ENCODE peak calls at places on chromosomes 11 and 22, in eight cellular contexts. B, C, L, Z, X, O, P and Y are unnamed samples.

GRCh38 chr11:507727-508515 is 879 bp upstream of the RNH1 start:
- DNase-seq in O (no peak), P (no peak), Z (no peak), X (no peak), C (no peak), L (no peak), B (no peak), Y (no peak)

GRCh38 chr22:36443198-36443770 is 38.2 kb downstream of the TXN2 start:
- DNase-seq in C (no peak), L (no peak), X (no peak), O (no peak), Z (no peak), P (no peak), B (no peak), Y (peak; percentile 32)

GRCh38 chr22:39240841-39241631 is 3.7 kb downstream of the PDGFB start:
- DNase-seq in L (peak; percentile 20), Z (no peak), B (no peak), O (no peak), C (no peak), X (no peak), P (peak; percentile 55), Y (peak; percentile 85)

GRCh38 chr11:313304-313786 is 495 bp upstream of the IFITM1 start:
- DNase-seq in P (no peak), C (no peak), B (no peak), Z (no peak), X (no peak), O (no peak), L (no peak), Y (peak; percentile 0)

GRCh38 chr11:69642549-69642912 is 1.6 kb downstream of the CCND1 start:
- DNase-seq in B (no peak), O (no peak), Z (no peak), L (no peak), X (no peak), P (no peak), C (peak; percentile 50), Y (peak; percentile 81)

GRCh38 chr11:4891996-4892640 is 10.4 kb downstream of the OR51T1 start:
- DNase-seq in Z (no peak), O (peak; percentile 86), B (peak; percentile 87), X (no peak), C (no peak), P (peak; percentile 34), L (peak; percentile 9), Y (no peak)

GRCh38 chr11:3807856-3808845 is at the start of gene PGAP2:
- DNase-seq in L (peak; percentile 76), C (peak; percentile 57), P (peak; percentile 66), Z (peak; percentile 83), B (peak; percentile 70), X (peak; percentile 14), O (peak; percentile 34), Y (peak; percentile 58)

GRCh38 chr11:16873289-16873688 is 134.8 kb downstream of the C11orf58 start:
- DNase-seq in C (no peak), O (no peak), B (no peak), X (no peak), Z (no peak), P (no peak), L (no peak), Y (no peak)

GRCh38 chr11:44835979-44836378 is 109.2 kb downstream of the TSPAN18 start:
- DNase-seq in L (no peak), O (no peak), P (no peak), Z (no peak), C (no peak), B (no peak), X (no peak), Y (no peak)

GRCh38 chr11:103794262-103794661 is 242.2 kb upstream of the DDI1 start:
- DNase-seq in X (no peak), B (peak; percentile 46), C (no peak), L (no peak), Z (no peak), O (no peak), P (no peak), Y (no peak)

GRCh38 chr11:93936416-93936815 is 84.7 kb upstream of the HEPHL1 start:
- DNase-seq in O (no peak), C (no peak), P (no peak), X (no peak), L (no peak), Z (no peak), B (no peak), Y (no peak)

GRCh38 chr11:1373536-1374214 is 16.1 kb upstream of the BRSK2 start:
- DNase-seq in P (no peak), L (peak; percentile 18), X (no peak), C (no peak), O (no peak), B (peak; percentile 25), Z (no peak), Y (no peak)

GRCh38 chr11:127066426-127067090 is 66.0 kb upstream of the KIRREL3 start:
- DNase-seq in L (no peak), C (no peak), O (no peak), X (no peak), Z (no peak), P (no peak), B (peak; percentile 46), Y (no peak)

GRCh38 chr11:83168756-83169155 is 11.8 kb downstream of the PCF11 start:
- DNase-seq in O (no peak), B (no peak), Z (no peak), L (no peak), C (no peak), X (no peak), P (no peak), Y (no peak)

GRCh38 chr11:110434952-110435779 is 5.4 kb downstream of the FDX1 start:
- DNase-seq in Z (peak; percentile 21), L (no peak), C (no peak), P (no peak), X (no peak), B (no peak), O (no peak), Y (peak; percentile 64)